ENCODE peak calls at places on chromosomes 12 and 14, in four cellular contexts. W, M, E and B are unnamed samples.
A peak's percentile ranks its signal among the peaks of the same experiment; 100 is the strongest.

GRCh38 chr14:56854325-56854724 is 44.0 kb upstream of the OTX2 start:
- DNase-seq in M (no peak), W (no peak), E (no peak), B (no peak)

GRCh38 chr12:57585156-57585555 is 5.8 kb upstream of the PIP4K2C start:
- DNase-seq in W (no peak), E (no peak), M (no peak), B (no peak)

GRCh38 chr12:31003861-31004640 is 69.6 kb upstream of the DDX11 start:
- DNase-seq in M (no peak), E (no peak), W (no peak), B (no peak)

GRCh38 chr12:27236498-27236897 is 7.6 kb upstream of the STK38L start:
- DNase-seq in E (no peak), W (peak; percentile 25), M (peak; percentile 58), B (no peak)

GRCh38 chr12:104456950-104457745 is 400 bp downstream of the CHST11 start:
- DNase-seq in M (peak; percentile 86), W (peak; percentile 80), E (peak; percentile 76), B (peak; percentile 9)

GRCh38 chr12:120249875-120250795 is 15.4 kb downstream of the PXN start:
- DNase-seq in M (no peak), W (no peak), E (no peak), B (no peak)

GRCh38 chr14:23140389-23140788 is 21.3 kb upstream of the CEBPE start:
- DNase-seq in M (no peak), W (no peak), E (no peak), B (no peak)

GRCh38 chr14:104280902-104281767 is 142.7 kb downstream of the KIF26A start:
- DNase-seq in E (no peak), W (no peak), M (no peak), B (no peak)

GRCh38 chr14:33781267-33781666 is 169.6 kb downstream of the EGLN3 start:
- DNase-seq in E (peak; percentile 20), M (peak; percentile 55), W (peak; percentile 16), B (no peak)

GRCh38 chr12:22588817-22589216 is 36.2 kb upstream of the ETNK1 start:
- DNase-seq in W (no peak), E (no peak), M (no peak), B (no peak)

GRCh38 chr12:100895197-100895596 is 100.6 kb downstream of the ANO4 start:
- DNase-seq in E (no peak), M (no peak), W (no peak), B (no peak)

GRCh38 chr12:109513977-109514376 is 36.5 kb downstream of the UBE3B start:
- DNase-seq in W (no peak), E (no peak), M (peak; percentile 21), B (no peak)

GRCh38 chr12:70745066-70745465 is 107.8 kb upstream of the PTPRB start:
- DNase-seq in W (no peak), E (no peak), M (no peak), B (no peak)

GRCh38 chr12:28878629-28879028 is 270.4 kb upstream of the FAR2 start:
- DNase-seq in E (no peak), M (no peak), W (no peak), B (no peak)

GRCh38 chr14:58638231-58639205 is 756 bp downstream of the DACT1 start:
- DNase-seq in W (peak; percentile 56), E (peak; percentile 23), M (peak; percentile 49), B (no peak)

GRCh38 chr14:73797540-73797925 is 54.1 kb upstream of the PTGR2 start:
- DNase-seq in W (no peak), E (no peak), M (no peak), B (no peak)

GRCh38 chr12:124630791-124631313 is 63.4 kb upstream of the NCOR2 start:
- DNase-seq in E (no peak), M (no peak), W (no peak), B (no peak)

GRCh38 chr12:116497051-116497529 is 62.1 kb upstream of the MAP1LC3B2 start:
- DNase-seq in W (no peak), M (no peak), E (no peak), B (no peak)

GRCh38 chr14:104970231-104971068 is 7.7 kb downstream of the AHNAK2 start:
- DNase-seq in W (peak; percentile 77), E (peak; percentile 84), M (peak; percentile 86), B (no peak)

GRCh38 chr14:71289536-71289935 is 382.3 kb downstream of the PCNX1 start:
- DNase-seq in E (no peak), W (no peak), M (peak; percentile 95), B (no peak)

GRCh38 chr12:116128779-116129178 is 148.7 kb downstream of the MED13L start:
- DNase-seq in M (no peak), W (no peak), E (no peak), B (no peak)

GRCh38 chr14:93954900-93955891 is 21.2 kb downstream of the ASB2 start:
- DNase-seq in W (no peak), E (no peak), M (no peak), B (no peak)

GRCh38 chr14:52064174-52064573 is 4.7 kb downstream of the NID2 start:
- DNase-seq in E (peak; percentile 37), W (no peak), M (no peak), B (no peak)

GRCh38 chr14:87503711-87504110 is 489.3 kb downstream of the GALC start:
- DNase-seq in E (no peak), W (no peak), M (no peak), B (no peak)

GRCh38 chr14:104286086-104286485 is 147.7 kb downstream of the KIF26A start:
- DNase-seq in W (no peak), M (no peak), E (no peak), B (no peak)

GRCh38 chr12:52139579-52140062 is 52.2 kb downstream of the KRT80 start:
- DNase-seq in M (peak; percentile 90), W (no peak), E (peak; percentile 32), B (no peak)

GRCh38 chr14:43647302-43647701 is 859.8 kb downstream of the FSCB start:
- DNase-seq in W (no peak), E (no peak), M (peak; percentile 19), B (no peak)

GRCh38 chr14:97571861-97572555 is 774.8 kb downstream of the VRK1 start:
- DNase-seq in E (no peak), W (no peak), M (no peak), B (no peak)

GRCh38 chr14:30610719-30611388 is 11.3 kb upstream of the SCFD1 start:
- DNase-seq in W (peak; percentile 87), E (peak; percentile 92), M (peak; percentile 91), B (no peak)

GRCh38 chr14:61103541-61104339 is 122.7 kb downstream of the SLC38A6 start:
- DNase-seq in M (peak; percentile 99), E (peak; percentile 99), W (peak; percentile 94), B (peak; percentile 95)

GRCh38 chr14:79705126-79705894 is 506.0 kb downstream of the DIO2 start:
- DNase-seq in W (no peak), M (no peak), E (no peak), B (no peak)

GRCh38 chr12:50024227-50024626 is 1.1 kb downstream of the RACGAP1 start:
- DNase-seq in E (no peak), M (no peak), W (no peak), B (no peak)
- H3K4me3 ChIP-seq in E (peak overlapping the region; percentile 75), M (peak overlapping the region; percentile 82), W (peak overlapping the region; percentile 77), B (peak overlapping the region; percentile 94)

DNA sequence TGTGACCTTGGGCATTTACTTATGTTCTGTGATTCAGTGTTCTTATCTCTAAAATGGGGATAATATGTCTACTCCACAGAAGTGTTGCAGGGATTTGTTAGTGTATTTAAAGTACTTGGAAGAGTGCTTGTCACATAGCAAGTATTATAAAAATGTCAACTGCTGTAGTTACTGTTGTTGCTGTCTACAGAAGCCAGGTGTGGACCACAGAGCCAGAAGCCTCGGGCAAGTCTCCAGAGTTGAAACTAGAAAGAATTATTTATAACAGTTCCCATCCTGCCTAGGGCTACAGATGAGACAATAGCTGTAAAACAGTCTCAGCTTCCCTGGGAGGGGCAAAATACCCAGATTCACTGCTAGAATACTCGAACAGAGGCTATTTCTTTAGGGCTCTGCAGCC is 55.4 kb upstream of the FUT8 start:
- DNase-seq in M (peak; percentile 76), E (no peak), W (no peak), B (no peak)
- H3K4me3 ChIP-seq in M (peak overlapping the region; percentile 13), E (no peak overlapping the region), W (no peak overlapping the region), B (no peak overlapping the region)

GRCh38 chr12:64459388-64460024 is 7.6 kb downstream of the TBK1 start:
- DNase-seq in W (no peak), E (no peak), M (no peak), B (no peak)
- H3K4me3 ChIP-seq in W (no peak overlapping the region), E (peak overlapping the region; percentile 41), M (no peak overlapping the region), B (no peak overlapping the region)

DNA sequence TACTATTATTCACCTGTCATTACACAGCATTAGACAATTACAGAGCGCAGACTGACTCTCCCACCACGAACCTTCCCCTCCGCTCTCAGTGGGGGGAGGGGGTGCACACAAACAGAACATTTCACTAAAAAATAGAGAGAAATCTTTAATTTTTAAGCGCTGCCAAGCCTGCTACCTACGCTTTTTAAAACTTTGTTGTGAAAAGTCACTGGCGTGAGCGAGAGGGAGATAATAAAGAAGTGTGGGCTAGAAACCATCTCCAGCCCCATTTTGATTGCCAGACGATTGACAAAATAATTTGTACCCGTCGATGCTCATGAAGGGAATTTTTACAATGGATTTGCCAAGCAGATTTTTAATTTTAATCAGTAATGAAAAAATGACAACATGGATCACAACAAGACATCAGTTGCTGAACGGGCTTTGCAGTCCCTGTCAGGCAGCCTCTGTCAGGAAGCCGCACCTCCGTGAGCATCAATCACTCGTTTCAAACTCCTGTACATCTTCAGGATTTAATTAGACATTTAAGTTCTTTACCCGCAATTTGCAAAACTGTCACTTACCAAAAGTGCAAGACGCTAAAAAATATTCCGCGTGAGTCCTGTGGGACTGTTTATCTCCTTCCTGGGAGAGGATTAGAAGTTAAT is 209.1 kb downstream of the BCL11B start:
- DNase-seq in M (no peak), W (no peak), E (no peak), B (no peak)
- H3K4me3 ChIP-seq in M (no peak overlapping the region), W (no peak overlapping the region), E (no peak overlapping the region), B (no peak overlapping the region)

GRCh38 chr12:7155471-7156034 is 25.4 kb downstream of the CLSTN3 start:
- DNase-seq in E (no peak), W (peak; percentile 25), M (peak; percentile 11), B (no peak)
- H3K4me3 ChIP-seq in E (no peak overlapping the region), W (no peak overlapping the region), M (no peak overlapping the region), B (no peak overlapping the region)

DNA sequence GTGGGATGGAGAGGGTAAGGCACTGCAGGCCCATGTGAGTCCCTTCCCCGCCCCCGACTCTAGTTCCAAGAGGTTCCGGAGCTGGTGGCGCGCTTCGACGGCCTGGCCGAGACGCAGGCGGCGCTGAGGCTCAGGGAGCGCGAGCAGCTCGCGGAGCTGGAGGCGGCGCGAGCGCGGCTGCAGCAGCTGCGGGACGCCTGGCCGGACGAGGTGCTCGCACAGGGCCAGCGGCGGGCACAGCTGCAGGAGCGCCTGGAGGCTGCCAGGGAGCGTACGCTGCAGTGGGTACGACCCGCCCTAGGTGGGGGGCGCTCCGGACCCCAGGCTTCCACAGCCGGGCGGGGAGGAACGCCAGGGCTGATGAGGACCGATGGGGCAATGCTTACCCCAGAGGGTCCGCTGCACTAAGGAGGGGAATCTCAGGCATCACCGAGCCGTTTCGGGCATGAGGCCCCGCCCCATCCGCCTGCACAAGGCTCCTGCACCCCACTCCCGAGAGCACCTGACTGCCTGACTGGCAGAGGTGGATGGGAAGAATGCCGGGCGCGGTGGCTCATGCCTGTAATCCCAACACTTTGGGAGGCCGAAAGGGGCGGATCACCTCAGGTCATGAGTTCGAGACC is 4.9 kb downstream of the CFAP73 start:
- DNase-seq in W (peak; percentile 44), M (no peak), E (peak; percentile 14), B (no peak)
- H3K4me3 ChIP-seq in W (peak overlapping the region; percentile 10), M (no peak overlapping the region), E (no peak overlapping the region), B (peak overlapping the region; percentile 8)